ENCODE peak calls at places on chromosomes 11 and 22, in six cellular contexts. V, D, I, T, C and A are unnamed samples.

GRCh38 chr11:4610258-4610935 is 2.4 kb upstream of the TRIM68 start:
- DNase-seq in T (peak; percentile 4), C (no peak), I (no peak), D (no peak), V (no peak), A (no peak)

GRCh38 chr11:76397383-76397782 is 16.3 kb downstream of the GVQW3 start:
- DNase-seq in C (no peak), D (no peak), I (no peak), T (no peak), V (no peak), A (no peak)

GRCh38 chr11:72783144-72783910 is 10.5 kb downstream of the STARD10 start:
- DNase-seq in T (no peak), I (no peak), V (no peak), D (no peak), C (no peak), A (no peak)

GRCh38 chr11:19393941-19394340 is 153.2 kb upstream of the E2F8 start:
- DNase-seq in C (no peak), I (no peak), V (no peak), D (no peak), T (peak; percentile 29), A (no peak)

GRCh38 chr11:59833602-59834001 is 11.7 kb downstream of the CBLIF start:
- DNase-seq in T (no peak), C (no peak), D (no peak), V (no peak), I (no peak), A (no peak)

GRCh38 chr11:33616552-33616951 is 84.1 kb downstream of the C11orf91 start:
- DNase-seq in T (no peak), D (no peak), I (no peak), C (no peak), V (no peak), A (no peak)

GRCh38 chr11:67400251-67400941 is 1.3 kb downstream of the PPP1CA start:
- DNase-seq in I (no peak), C (no peak), V (no peak), T (no peak), D (no peak), A (no peak)

GRCh38 chr11:18669211-18669593 is 29.4 kb upstream of the TMEM86A start:
- DNase-seq in T (no peak), I (no peak), C (no peak), V (no peak), D (no peak), A (no peak)

GRCh38 chr22:44025171-44026065 is 1.3 kb downstream of the PARVB start:
- DNase-seq in I (peak; percentile 20), T (no peak), D (no peak), C (peak; percentile 90), V (no peak), A (no peak)

GRCh38 chr22:46902436-46902835 is 140.0 kb downstream of the TBC1D22A start:
- DNase-seq in I (no peak), C (no peak), D (no peak), T (no peak), V (no peak), A (no peak)

GRCh38 chr11:67667490-67668190 is 6.8 kb downstream of the ALDH3B2 start:
- DNase-seq in T (no peak), V (no peak), D (no peak), C (peak; percentile 50), I (no peak), A (no peak)